ENCODE peak calls at places on chromosome 12, in six cellular contexts. One of them, this sample, is unnamed. For H3K79me1, the result is how much of the 10 kb centered on the place peaks cover.

GRCh38 chr12:111248221-111248620 is 120.7 kb downstream of the PHETA1 start:
- DNase-seq in H1: no peak
- DNase-seq in neuronal stem cell: no peak
- DNase-seq in H9: no peak
- DNase-seq in IMR-90: no peak
- DNase-seq in trophoblast cell: no peak
- DNase-seq in this sample: no peak

GRCh38 chr12:18990866-18991265 is 138.7 kb upstream of the PLEKHA5 start:
- DNase-seq in H1: no peak
- DNase-seq in neuronal stem cell: no peak
- DNase-seq in H9: no peak
- DNase-seq in IMR-90: no peak
- DNase-seq in trophoblast cell: no peak
- DNase-seq in this sample: peak

GRCh38 chr12:89098390-89099102 is 253.8 kb downstream of the DUSP6 start:
- DNase-seq in H1: peak
- DNase-seq in neuronal stem cell: no peak
- DNase-seq in H9: peak
- DNase-seq in IMR-90: peak
- DNase-seq in trophoblast cell: no peak
- DNase-seq in this sample: peak

GRCh38 chr12:83827860-83828259 is 1084.7 kb downstream of the SLC6A15 start:
- DNase-seq in H1: peak
- DNase-seq in neuronal stem cell: no peak
- DNase-seq in H9: peak
- DNase-seq in IMR-90: no peak
- DNase-seq in trophoblast cell: no peak
- DNase-seq in this sample: no peak

GRCh38 chr12:108315486-108316105 is 23.5 kb downstream of the CMKLR1 start:
- DNase-seq in H1: no peak
- DNase-seq in neuronal stem cell: no peak
- DNase-seq in H9: no peak
- DNase-seq in IMR-90: no peak
- DNase-seq in trophoblast cell: no peak
- DNase-seq in this sample: no peak

GRCh38 chr12:62375603-62376002 is 91.0 kb upstream of the MON2 start:
- DNase-seq in H1: no peak
- DNase-seq in neuronal stem cell: no peak
- DNase-seq in H9: no peak
- DNase-seq in IMR-90: no peak
- DNase-seq in trophoblast cell: no peak
- DNase-seq in this sample: no peak

GRCh38 chr12:121915841-121916321 is 2.5 kb upstream of the CFAP251 start:
- DNase-seq in H1: no peak
- DNase-seq in neuronal stem cell: peak
- DNase-seq in H9: no peak
- DNase-seq in IMR-90: peak
- DNase-seq in trophoblast cell: no peak
- DNase-seq in this sample: peak

GRCh38 chr12:9241301-9241700 is 33.1 kb upstream of the PZP start:
- DNase-seq in H1: no peak
- DNase-seq in neuronal stem cell: no peak
- DNase-seq in H9: no peak
- DNase-seq in IMR-90: no peak
- DNase-seq in trophoblast cell: no peak
- DNase-seq in this sample: no peak

GRCh38 chr12:6214633-6215032 is 14.4 kb downstream of the CD9 start:
- DNase-seq in H1: no peak
- DNase-seq in neuronal stem cell: no peak
- DNase-seq in H9: no peak
- DNase-seq in IMR-90: no peak
- DNase-seq in trophoblast cell: no peak
- DNase-seq in this sample: no peak

GRCh38 chr12:70661762-70662161 is 24.5 kb upstream of the PTPRB start:
- DNase-seq in H1: no peak
- DNase-seq in neuronal stem cell: no peak
- DNase-seq in H9: no peak
- DNase-seq in IMR-90: peak
- DNase-seq in trophoblast cell: peak
- DNase-seq in this sample: peak

GRCh38 chr12:66648336-66648735 is 30.5 kb downstream of the GRIP1 start:
- DNase-seq in H1: no peak
- DNase-seq in neuronal stem cell: no peak
- DNase-seq in H9: no peak
- DNase-seq in IMR-90: peak
- DNase-seq in trophoblast cell: no peak
- DNase-seq in this sample: peak

GRCh38 chr12:77133566-77133965 is 68.2 kb upstream of the E2F7 start:
- DNase-seq in H1: peak
- DNase-seq in neuronal stem cell: peak
- DNase-seq in H9: peak
- DNase-seq in IMR-90: peak
- DNase-seq in trophoblast cell: no peak
- DNase-seq in this sample: peak

GRCh38 chr12:47884501-47884900 is 20.3 kb downstream of the VDR start:
- DNase-seq in H1: no peak
- DNase-seq in neuronal stem cell: no peak
- DNase-seq in H9: no peak
- DNase-seq in IMR-90: no peak
- DNase-seq in trophoblast cell: no peak
- DNase-seq in this sample: no peak

GRCh38 chr12:87160848-87161601 is 868.2 kb downstream of the C12orf50 start:
- DNase-seq in H1: no peak
- DNase-seq in neuronal stem cell: no peak
- DNase-seq in H9: no peak
- DNase-seq in IMR-90: no peak
- DNase-seq in trophoblast cell: no peak
- DNase-seq in this sample: no peak

GRCh38 chr12:112148031-112148513 is 22.7 kb downstream of the TRAFD1 start:
- DNase-seq in H1: no peak
- DNase-seq in neuronal stem cell: no peak
- DNase-seq in H9: no peak
- DNase-seq in IMR-90: peak
- DNase-seq in trophoblast cell: peak
- DNase-seq in this sample: peak

GRCh38 chr12:78697817-78698415 is 166.7 kb upstream of the SYT1 start:
- DNase-seq in H1: no peak
- DNase-seq in neuronal stem cell: no peak
- DNase-seq in H9: no peak
- DNase-seq in IMR-90: peak
- DNase-seq in trophoblast cell: no peak
- DNase-seq in this sample: no peak

GRCh38 chr12:43099691-43100163 is 452.3 kb downstream of the ADAMTS20 start:
- DNase-seq in H1: no peak
- DNase-seq in neuronal stem cell: no peak
- DNase-seq in H9: no peak
- DNase-seq in IMR-90: peak
- DNase-seq in trophoblast cell: no peak
- DNase-seq in this sample: peak

GRCh38 chr12:117365072-117365616 is 3.7 kb upstream of the NOS1 start:
- DNase-seq in H1: no peak
- DNase-seq in neuronal stem cell: no peak
- DNase-seq in H9: no peak
- DNase-seq in IMR-90: no peak
- DNase-seq in trophoblast cell: no peak
- DNase-seq in this sample: no peak

GRCh38 chr12:25266522-25266921 is 15.8 kb upstream of the KRAS start:
- DNase-seq in H1: no peak
- DNase-seq in neuronal stem cell: no peak
- DNase-seq in H9: no peak
- DNase-seq in IMR-90: peak
- DNase-seq in trophoblast cell: no peak
- DNase-seq in this sample: no peak

GRCh38 chr12:67331123-67331522 is 62.0 kb downstream of the CAND1 start:
- DNase-seq in H1: no peak
- DNase-seq in neuronal stem cell: no peak
- DNase-seq in H9: no peak
- DNase-seq in IMR-90: no peak
- DNase-seq in trophoblast cell: no peak
- DNase-seq in this sample: no peak

GRCh38 chr12:26026713-26027112 is 68.2 kb downstream of the RASSF8 start:
- DNase-seq in H1: no peak
- DNase-seq in neuronal stem cell: no peak
- DNase-seq in H9: no peak
- DNase-seq in IMR-90: no peak
- DNase-seq in trophoblast cell: no peak
- DNase-seq in this sample: no peak

GRCh38 chr12:112523856-112524255 is 105.1 kb downstream of the PTPN11 start:
- DNase-seq in H1: no peak
- DNase-seq in neuronal stem cell: no peak
- DNase-seq in H9: no peak
- DNase-seq in IMR-90: no peak
- DNase-seq in trophoblast cell: no peak
- DNase-seq in this sample: no peak

GRCh38 chr12:113007166-113007565 is 28.8 kb downstream of the OAS2 start:
- DNase-seq in H1: no peak
- DNase-seq in neuronal stem cell: no peak
- DNase-seq in H9: no peak
- DNase-seq in IMR-90: peak
- DNase-seq in trophoblast cell: peak
- DNase-seq in this sample: peak

GRCh38 chr12:117240356-117240755 is 50.1 kb upstream of the FBXO21 start:
- DNase-seq in H1: no peak
- DNase-seq in neuronal stem cell: no peak
- DNase-seq in H9: no peak
- DNase-seq in IMR-90: no peak
- DNase-seq in trophoblast cell: no peak
- DNase-seq in this sample: no peak

GRCh38 chr12:31118831-31119530 is 45.3 kb downstream of the DDX11 start:
- DNase-seq in H1: peak
- DNase-seq in neuronal stem cell: peak
- DNase-seq in H9: peak
- DNase-seq in IMR-90: no peak
- DNase-seq in trophoblast cell: no peak
- DNase-seq in this sample: no peak

GRCh38 chr12:51926064-51926632 is 18.8 kb downstream of the ACVRL1 start:
- DNase-seq in H1: no peak
- DNase-seq in neuronal stem cell: no peak
- DNase-seq in H9: no peak
- DNase-seq in IMR-90: no peak
- DNase-seq in trophoblast cell: peak
- DNase-seq in this sample: peak
- H2BK5ac ChIP-seq in H1: no peak
- H2BK5ac ChIP-seq in neuronal stem cell: no peak
- H2BK5ac ChIP-seq in H9: no peak
- H2BK5ac ChIP-seq in IMR-90: no peak
- H2BK5ac ChIP-seq in trophoblast cell: peak
- H2BK5ac ChIP-seq in this sample: no peak

DNA sequence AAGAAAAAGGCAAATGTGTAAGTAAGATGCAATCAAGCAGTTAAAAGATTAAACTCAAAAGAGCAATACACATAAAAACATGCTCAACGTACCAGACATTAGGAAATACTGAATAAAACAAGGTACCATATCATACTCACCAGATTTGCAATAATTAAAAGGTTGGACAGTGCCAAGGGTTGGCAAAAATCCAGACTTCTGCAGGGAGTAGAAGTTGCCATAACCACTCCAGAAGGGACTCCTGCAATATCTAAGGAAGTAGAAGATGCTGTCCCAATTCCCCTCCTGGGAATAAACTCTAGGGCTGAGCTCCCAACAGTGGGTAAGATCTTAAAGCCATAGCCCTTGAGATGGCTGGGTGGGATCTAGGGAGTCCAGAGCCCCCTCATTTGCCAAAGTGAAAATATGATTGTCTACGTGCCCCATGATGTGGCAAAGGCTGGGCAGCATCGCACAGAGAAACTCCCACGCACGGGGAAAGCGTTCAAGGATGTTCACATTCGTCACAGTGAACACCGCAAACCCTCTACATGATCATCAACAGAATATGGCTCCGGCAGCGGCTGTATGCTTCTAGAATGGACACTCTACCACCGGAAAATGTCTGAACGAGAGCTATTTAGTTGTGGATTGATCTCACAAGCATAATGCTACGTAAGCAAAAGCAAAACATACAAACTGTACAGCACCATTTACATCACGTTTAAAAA is 12.3 kb downstream of the KCTD10 start:
- DNase-seq in H1: no peak
- DNase-seq in neuronal stem cell: no peak
- DNase-seq in H9: no peak
- DNase-seq in IMR-90: no peak
- DNase-seq in trophoblast cell: no peak
- DNase-seq in this sample: no peak
- H3K79me1 ChIP-seq in H1: under half
- H3K79me1 ChIP-seq in neuronal stem cell: under half
- H3K79me1 ChIP-seq in H9: under half
- H3K79me1 ChIP-seq in IMR-90: half or more
- H3K79me1 ChIP-seq in trophoblast cell: half or more
- H3K79me1 ChIP-seq in this sample: under half

GRCh38 chr12:95613021-95613420 is 61.7 kb upstream of the USP44 start:
- DNase-seq in H1: no peak
- DNase-seq in neuronal stem cell: no peak
- DNase-seq in H9: no peak
- DNase-seq in IMR-90: peak
- DNase-seq in trophoblast cell: peak
- DNase-seq in this sample: no peak
- H3K14ac ChIP-seq in H1: no peak
- H3K14ac ChIP-seq in neuronal stem cell: no peak
- H3K14ac ChIP-seq in H9: no peak
- H3K14ac ChIP-seq in IMR-90: peak
- H3K14ac ChIP-seq in trophoblast cell: no peak
- H3K14ac ChIP-seq in this sample: no peak

DNA sequence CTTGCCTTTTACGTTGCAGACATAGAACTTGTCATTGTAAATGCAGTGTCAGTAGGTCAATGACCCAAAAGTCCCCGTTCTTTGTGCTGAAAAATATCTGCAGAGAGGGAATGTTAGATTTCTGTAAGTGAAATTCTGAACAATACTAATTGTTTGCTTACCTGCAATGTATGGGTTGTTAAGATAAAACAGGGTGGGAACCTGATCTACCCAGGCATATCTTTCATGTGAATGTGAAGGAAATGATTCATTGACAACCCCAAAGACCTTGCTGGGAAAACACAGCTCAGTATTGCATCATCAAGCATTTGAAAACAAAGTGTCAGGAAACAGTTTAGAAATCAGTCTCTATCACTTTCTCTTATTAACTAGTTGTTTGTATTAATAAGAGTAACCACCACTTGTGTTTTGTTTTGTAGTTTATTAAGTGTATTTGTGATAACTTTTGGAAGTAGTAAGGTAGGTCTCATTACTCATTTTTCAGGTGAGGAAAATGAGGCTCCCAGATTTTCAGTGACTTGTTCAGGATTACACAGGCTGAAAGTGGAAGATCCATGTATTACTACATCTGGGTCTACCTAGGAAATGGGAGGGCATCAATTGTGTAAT is 57.9 kb upstream of the SLC38A2 start:
- DNase-seq in H1: no peak
- DNase-seq in neuronal stem cell: no peak
- DNase-seq in H9: no peak
- DNase-seq in IMR-90: peak
- DNase-seq in trophoblast cell: peak
- DNase-seq in this sample: peak
- H2BK5ac ChIP-seq in H1: peak
- H2BK5ac ChIP-seq in neuronal stem cell: no peak
- H2BK5ac ChIP-seq in H9: no peak
- H2BK5ac ChIP-seq in IMR-90: peak
- H2BK5ac ChIP-seq in trophoblast cell: no peak
- H2BK5ac ChIP-seq in this sample: no peak

This sample was measured in mesenchymal stem cell.